ENCODE peak calls at places on chromosomes 2 and 18, in five cellular contexts. A, O, H, C and Q are unnamed samples.

GRCh38 chr2:26721267-26722032 is 28.9 kb downstream of the KCNK3 start:
- DNase-seq in A (no peak), O (no peak), H (peak), C (no peak), Q (no peak)

GRCh38 chr2:20013061-20013721 is 723 bp upstream of the MATN3 start:
- DNase-seq in A (no peak), O (no peak), H (peak), C (no peak), Q (peak)

GRCh38 chr2:176092270-176093144 is at the start of gene HOXD13:
- DNase-seq in A (no peak), O (peak), H (no peak), C (no peak), Q (peak)

GRCh38 chr2:236264256-236264655 is at the start of gene ASB18:
- DNase-seq in A (no peak), O (no peak), H (no peak), C (no peak), Q (no peak)

GRCh38 chr2:29382486-29382885 is 267.3 kb downstream of the CLIP4 start:
- DNase-seq in A (no peak), O (no peak), H (no peak), C (no peak), Q (no peak)

GRCh38 chr2:151380617-151381235 is 23.3 kb downstream of the TNFAIP6 start:
- DNase-seq in A (no peak), O (no peak), H (no peak), C (no peak), Q (no peak)

GRCh38 chr18:48767090-48767670 is 183.6 kb downstream of the SMAD7 start:
- DNase-seq in A (no peak), O (peak), H (no peak), C (no peak), Q (peak)

GRCh38 chr2:26576565-26577441 is 64.4 kb downstream of the CIB4 start:
- DNase-seq in A (peak), O (no peak), H (no peak), C (no peak), Q (no peak)

GRCh38 chr2:24048662-24049484 is 668 bp upstream of the FKBP1B start:
- DNase-seq in A (no peak), O (no peak), H (no peak), C (no peak), Q (no peak)

GRCh38 chr2:169141713-169142352 is 72.5 kb downstream of the DHRS9 start:
- DNase-seq in A (peak), O (peak), H (peak), C (peak), Q (peak)

GRCh38 chr2:3770724-3771415 is 67.5 kb downstream of the DCDC2C start:
- DNase-seq in A (no peak), O (no peak), H (no peak), C (no peak), Q (no peak)

GRCh38 chr2:157077753-157078152 is 179.8 kb upstream of the GALNT5 start:
- DNase-seq in A (no peak), O (no peak), H (no peak), C (no peak), Q (no peak)

GRCh38 chr2:219706823-219707281 is 79.4 kb downstream of the SLC4A3 start:
- DNase-seq in A (peak), O (peak), H (no peak), C (peak), Q (no peak)

GRCh38 chr2:38098351-38099095 is 22.6 kb upstream of the CYP1B1 start:
- DNase-seq in A (no peak), O (no peak), H (no peak), C (no peak), Q (no peak)

GRCh38 chr2:219688560-219689445 is 61.4 kb downstream of the SLC4A3 start:
- DNase-seq in A (peak), O (peak), H (peak), C (peak), Q (peak)

GRCh38 chr2:160445673-160446072 is 47.9 kb downstream of the RBMS1 start:
- DNase-seq in A (no peak), O (no peak), H (no peak), C (no peak), Q (no peak)

GRCh38 chr2:85952196-85952734 is 63.5 kb upstream of the ST3GAL5 start:
- DNase-seq in A (no peak), O (no peak), H (no peak), C (no peak), Q (peak)

GRCh38 chr18:53909668-53910067 is 314.8 kb downstream of the MBD2 start:
- DNase-seq in A (peak), O (peak), H (peak), C (no peak), Q (no peak)

GRCh38 chr2:202583709-202584219 is 51.0 kb upstream of the FAM117B start:
- DNase-seq in A (no peak), O (no peak), H (no peak), C (no peak), Q (no peak)

GRCh38 chr2:131043199-131044077 is 49.8 kb downstream of the FAM168B start:
- DNase-seq in A (no peak), O (no peak), H (no peak), C (no peak), Q (no peak)

GRCh38 chr18:22167471-22168151 is 1.8 kb upstream of the GATA6 start:
- DNase-seq in A (no peak), O (peak), H (no peak), C (no peak), Q (peak)
- TF ChIP-seq EZH2 in A (no peak), O (peak), H (peak), C (no peak), Q (no peak)

GRCh38 chr2:240707791-240708190 is 16.1 kb downstream of the AQP12A start:
- DNase-seq in A (no peak), O (no peak), H (no peak), C (no peak), Q (no peak)

GRCh38 chr2:240704651-240705050 is 13.0 kb downstream of the AQP12A start:
- DNase-seq in A (no peak), O (no peak), H (no peak), C (no peak), Q (no peak)

GRCh38 chr2:240708457-240708856 is 16.8 kb downstream of the AQP12A start:
- DNase-seq in A (no peak), O (no peak), H (no peak), C (no peak), Q (no peak)

GRCh38 chr2:240705204-240705781 is 13.6 kb downstream of the AQP12A start:
- DNase-seq in A (no peak), O (no peak), H (no peak), C (no peak), Q (no peak)

DNA sequence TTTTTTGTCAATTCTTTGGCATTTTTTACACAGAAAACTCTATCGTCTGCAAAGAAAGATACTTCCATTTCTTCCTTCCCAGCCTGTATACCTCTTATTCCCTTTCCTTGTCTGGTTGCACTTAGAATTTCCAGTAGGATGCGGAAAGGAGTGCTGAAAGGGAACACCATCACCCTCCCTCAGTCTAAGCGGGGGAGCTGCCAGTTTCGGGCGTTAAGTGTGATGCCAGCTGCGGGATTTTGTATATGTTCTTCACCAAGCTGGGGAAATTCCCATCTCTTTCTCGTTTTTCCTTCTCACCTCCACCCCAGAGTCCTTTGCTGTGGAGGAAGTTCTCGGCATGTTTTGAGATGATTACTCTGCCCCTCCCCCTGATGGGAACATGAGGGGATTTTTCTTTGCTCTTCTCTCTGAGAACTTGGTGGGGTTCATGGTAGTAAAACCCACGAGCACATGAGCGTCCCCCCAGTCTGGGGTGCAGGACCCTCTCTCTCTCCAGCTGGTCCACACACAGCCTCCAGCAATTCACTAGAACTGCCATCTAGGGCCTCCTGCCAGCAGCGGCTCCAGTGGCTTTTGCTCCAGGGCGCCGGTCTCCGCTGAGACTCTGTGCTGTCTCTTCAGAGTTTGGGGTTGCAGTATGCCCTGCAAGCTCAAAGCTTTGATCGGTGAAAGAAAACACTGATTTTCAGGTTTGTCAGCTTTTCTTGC is 15.5 kb downstream of the AQP12A start:
- DNase-seq in A (no peak), O (no peak), H (no peak), C (no peak), Q (no peak)
- TF ChIP-seq EZH2 in A (no peak), O (no peak), H (peak), C (no peak), Q (no peak)

GRCh38 chr18:11689031-11689971 is at the start of gene GNAL:
- DNase-seq in A (peak), O (peak), H (peak), C (peak), Q (peak)

GRCh38 chr18:11695736-11696135 is 6.7 kb downstream of the GNAL start:
- DNase-seq in A (no peak), O (no peak), H (no peak), C (no peak), Q (no peak)

GRCh38 chr18:11689972-11690570 is 1.0 kb downstream of the GNAL start:
- DNase-seq in A (no peak), O (peak), H (no peak), C (no peak), Q (no peak)
- TF ChIP-seq EZH2 in A (no peak), O (peak), H (no peak), C (peak), Q (no peak)

DNA sequence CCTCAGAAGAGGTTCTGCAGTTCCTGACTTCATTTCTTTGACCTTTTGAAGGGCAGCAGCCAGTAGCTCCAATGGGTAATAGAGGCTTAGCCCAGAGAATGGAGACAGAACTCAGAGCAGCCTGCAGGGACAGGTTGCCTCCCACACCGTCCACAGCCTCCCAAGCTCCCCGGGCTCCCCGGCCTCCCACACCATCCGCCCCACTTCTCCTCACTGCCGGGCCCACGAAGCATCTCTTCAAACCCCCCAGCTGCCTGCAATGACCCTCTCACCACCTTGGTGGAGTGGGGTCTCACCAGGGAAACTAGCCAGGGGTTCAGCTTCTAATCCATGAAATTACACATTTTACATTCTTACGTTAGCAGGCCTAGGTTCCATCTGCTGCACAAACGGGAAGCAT is 652.0 kb upstream of the SALL3 start:
- DNase-seq in A (no peak), O (no peak), H (no peak), C (no peak), Q (no peak)
- TF ChIP-seq EZH2 in A (no peak), O (no peak), H (no peak), C (no peak), Q (no peak)